ENCODE peak calls at places on chromosomes 2 and 18, in four cellular contexts. U is HAP-1, F is MM.1S, H is heart right ventricle. E is an unnamed sample.

GRCh38 chr2:21040468-21041377 is 3.1 kb downstream of the APOB start:
- DNase-seq in U (no peak), F (no peak), H (no peak), E (no peak)

GRCh38 chr2:223560704-223561435 is 41.3 kb downstream of the SCG2 start:
- DNase-seq in U (peak), H (no peak), F (no peak), E (no peak)

GRCh38 chr2:96831679-96832078 is 12.1 kb downstream of the ANKRD23 start:
- DNase-seq in H (no peak), U (no peak), F (no peak), E (no peak)

GRCh38 chr2:173676647-173677046 is 288.5 kb downstream of the SP3 start:
- DNase-seq in F (no peak), H (no peak), U (no peak), E (no peak)

GRCh38 chr2:231589656-231590055 is 3.0 kb upstream of the TEX44 start:
- DNase-seq in U (no peak), H (no peak), F (no peak), E (no peak)

GRCh38 chr18:31497404-31497710 is 620 bp upstream of the DSG2 start:
- DNase-seq in H (no peak), F (no peak), U (no peak), E (no peak)

GRCh38 chr18:10190564-10190963 is 263.9 kb upstream of the APCDD1 start:
- DNase-seq in U (no peak), F (no peak), H (no peak), E (no peak)

GRCh38 chr18:58512161-58512581 is 116.7 kb downstream of the ALPK2 start:
- DNase-seq in U (no peak), H (no peak), F (no peak), E (no peak)

GRCh38 chr2:169511818-169512217 is 2.3 kb downstream of the KLHL41 start:
- DNase-seq in U (no peak), H (no peak), F (no peak), E (no peak)

GRCh38 chr2:169509955-169510354 is 453 bp downstream of the KLHL41 start:
- DNase-seq in F (no peak), H (no peak), U (no peak), E (no peak)

GRCh38 chr2:169507698-169508097 is 1.8 kb upstream of the KLHL41 start:
- DNase-seq in H (no peak), U (no peak), F (peak), E (no peak)

GRCh38 chr2:169512525-169512924 is 3.0 kb downstream of the KLHL41 start:
- DNase-seq in U (no peak), H (no peak), F (no peak), E (no peak)

GRCh38 chr2:169509230-169509917 is at the start of gene KLHL41:
- DNase-seq in F (no peak), H (no peak), U (no peak), E (no peak)
- H3K4me3 ChIP-seq in F (no peak), H (peak), U (no peak), E (no peak)

GRCh38 chr2:9337901-9338300 is 85.4 kb downstream of the ITGB1BP1 start:
- DNase-seq in F (no peak), H (no peak), U (no peak), E (no peak)

GRCh38 chr2:9336534-9337354 is 86.6 kb downstream of the ITGB1BP1 start:
- DNase-seq in F (no peak), H (no peak), U (peak), E (peak)

GRCh38 chr2:9334722-9335121 is 88.6 kb downstream of the ITGB1BP1 start:
- DNase-seq in H (no peak), U (no peak), F (no peak), E (no peak)

GRCh38 chr2:9335322-9335754 is 88.0 kb downstream of the ITGB1BP1 start:
- DNase-seq in F (no peak), H (no peak), U (no peak), E (no peak)

GRCh38 chr2:9336209-9336533 is 87.2 kb downstream of the ITGB1BP1 start:
- DNase-seq in U (no peak), F (no peak), H (no peak), E (peak)
- H3K4me3 ChIP-seq in U (no peak), F (no peak), H (no peak), E (no peak)

GRCh38 chr2:10332402-10333246 is 29.9 kb downstream of the HPCAL1 start:
- DNase-seq in F (no peak), U (no peak), H (no peak), E (no peak)

GRCh38 chr2:10329880-10330699 is 27.4 kb downstream of the HPCAL1 start:
- DNase-seq in U (no peak), H (no peak), F (no peak), E (peak)

GRCh38 chr2:10330700-10331032 is 28.0 kb downstream of the HPCAL1 start:
- DNase-seq in U (no peak), H (no peak), F (no peak), E (no peak)

GRCh38 chr2:10331702-10332401 is 29.1 kb downstream of the HPCAL1 start:
- DNase-seq in U (no peak), F (no peak), H (no peak), E (no peak)

GRCh38 chr2:10331033-10331701 is 28.5 kb downstream of the HPCAL1 start:
- DNase-seq in F (no peak), U (no peak), H (peak), E (peak)
- H3K4me3 ChIP-seq in F (no peak), U (no peak), H (no peak), E (peak)

DNA sequence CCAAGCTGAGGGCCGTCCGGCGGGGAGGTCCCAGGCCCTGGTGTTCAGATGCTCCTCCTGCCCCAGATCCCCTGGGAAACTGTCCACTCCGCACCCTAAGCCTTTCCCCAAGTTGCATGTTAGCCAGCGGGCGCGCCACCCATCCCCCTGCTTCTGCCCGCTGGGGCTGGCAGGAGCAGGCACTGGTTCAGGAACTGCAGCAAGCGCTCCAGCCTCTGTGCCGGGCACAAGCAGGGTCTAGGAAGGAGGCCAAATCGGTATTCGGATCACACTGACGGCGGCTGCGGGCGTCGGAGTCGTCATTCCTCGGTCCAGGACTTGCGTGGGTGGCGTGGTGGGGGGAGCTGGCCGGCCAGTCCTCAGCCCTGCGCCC is 53.7 kb downstream of the FAM168B start:
- DNase-seq in U (no peak), H (no peak), F (no peak), E (no peak)
- H3K4me3 ChIP-seq in U (no peak), H (no peak), F (no peak), E (no peak)

GRCh38 chr2:217978536-217979150 is 24.2 kb downstream of the TNS1 start:
- DNase-seq in H (no peak), U (no peak), F (no peak), E (no peak)
- H3K4me3 ChIP-seq in H (peak), U (no peak), F (no peak), E (no peak)

GRCh38 chr2:159459279-159459678 is 157.1 kb downstream of the BAZ2B start:
- DNase-seq in U (no peak), F (no peak), H (no peak), E (no peak)
- H3K4me3 ChIP-seq in U (no peak), F (no peak), H (no peak), E (no peak)

GRCh38 chr2:206211657-206212255 is 52.1 kb downstream of the EEF1B2 start:
- DNase-seq in F (no peak), H (no peak), U (no peak), E (no peak)
- H3K4me3 ChIP-seq in F (no peak), H (no peak), U (no peak), E (no peak)

DNA sequence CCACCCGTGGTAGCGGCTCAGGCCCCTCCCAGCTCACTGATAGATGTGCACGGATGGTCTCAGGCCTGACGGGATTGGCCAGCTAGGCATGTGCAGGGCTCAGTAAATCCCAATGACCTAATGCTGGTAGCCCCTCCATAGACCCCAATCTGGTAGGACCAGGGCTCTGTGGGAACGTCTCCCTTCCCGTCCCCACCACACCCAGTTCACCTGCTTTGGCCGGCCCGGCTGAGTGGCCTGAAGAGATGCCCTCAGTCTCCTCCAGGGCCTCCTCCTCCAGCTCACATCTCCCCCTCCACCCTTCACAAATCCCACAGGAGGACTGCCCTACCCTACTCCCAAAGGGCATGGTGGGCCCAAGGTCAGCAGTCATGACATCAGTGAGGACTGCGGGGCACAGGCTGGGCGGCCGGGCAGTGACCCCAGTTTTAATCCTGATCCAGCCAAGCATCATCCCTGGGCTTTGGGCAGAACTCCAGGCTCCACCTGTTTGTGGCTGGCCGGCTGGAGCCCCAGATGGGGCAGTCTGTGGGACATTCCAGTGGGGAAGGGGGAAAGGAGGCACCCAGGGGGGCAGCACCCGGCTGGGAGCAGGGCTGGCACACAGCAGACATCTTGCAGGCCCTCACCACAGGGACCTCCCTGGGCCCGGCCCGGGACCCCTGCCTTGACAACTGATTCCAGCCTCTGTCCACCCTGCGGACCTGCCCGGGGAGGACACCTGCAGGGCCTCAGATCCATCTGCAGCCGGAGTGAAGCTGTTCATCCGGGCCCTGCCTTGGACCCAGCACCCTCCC is 2.3 kb downstream of the KIF1A start:
- DNase-seq in H (no peak), U (peak), F (no peak), E (no peak)
- H3K4me3 ChIP-seq in H (no peak), U (peak), F (no peak), E (no peak)

GRCh38 chr2:123512547-123512946 is 512.5 kb upstream of the CNTNAP5 start:
- DNase-seq in H (no peak), U (no peak), F (no peak), E (no peak)
- H3K4me3 ChIP-seq in H (no peak), U (no peak), F (no peak), E (no peak)

GRCh38 chr2:85255813-85256581 is 71.8 kb downstream of the TGOLN2 start:
- DNase-seq in H (no peak), U (peak), F (no peak), E (no peak)
- H3K4me3 ChIP-seq in H (no peak), U (peak), F (no peak), E (no peak)

E was measured in Jurkat, Clone E6-1.